ENCODE peak calls at places on chromosomes 16 and 17, in six cellular contexts. N is body of pancreas, H is testis, X is heart left ventricle, C is HCT116, V is ovary. J is an unnamed sample.
A peak's percentile ranks its signal among the peaks of the same experiment; 100 is the strongest.

GRCh38 chr16:57257455-57258070 is 12.5 kb downstream of the ARL2BP start:
- DNase-seq in N (no peak), H (no peak), X (no peak), C (no peak), V (no peak), J (no peak)

GRCh38 chr17:7932949-7933348 is 943 bp downstream of the CNTROB start:
- DNase-seq in N (peak; percentile 40), H (no peak), X (peak; percentile 46), C (no peak), V (peak; percentile 55), J (peak; percentile 57)

GRCh38 chr17:79845601-79845949 is 6.3 kb upstream of the CBX4 start:
- DNase-seq in N (no peak), H (peak; percentile 59), X (peak; percentile 27), C (no peak), V (peak; percentile 51), J (peak; percentile 57)

GRCh38 chr16:24041834-24042631 is 206.2 kb downstream of the PRKCB start:
- DNase-seq in N (peak; percentile 72), H (peak; percentile 86), X (peak; percentile 39), C (peak; percentile 49), V (no peak), J (peak; percentile 72)

GRCh38 chr16:554640-555413 is 5.4 kb upstream of the PRR35 start:
- DNase-seq in N (no peak), H (no peak), X (no peak), C (no peak), V (no peak), J (peak; percentile 34)

GRCh38 chr17:79743614-79744013 is 12.9 kb downstream of the ENPP7 start:
- DNase-seq in N (no peak), H (no peak), X (no peak), C (no peak), V (no peak), J (no peak)

GRCh38 chr17:78935419-78936323 is 10.5 kb upstream of the TIMP2 start:
- DNase-seq in N (peak; percentile 35), H (peak; percentile 73), X (peak; percentile 84), C (no peak), V (peak; percentile 94), J (peak; percentile 59)

GRCh38 chr16:29290631-29291247 is 115.8 kb downstream of the NPIPB11 start:
- DNase-seq in N (peak; percentile 97), H (peak; percentile 96), X (peak; percentile 99), C (peak; percentile 81), V (peak; percentile 96), J (peak; percentile 96)

GRCh38 chr17:77451894-77452852 is 311.4 kb downstream of the SEC14L1 start:
- DNase-seq in N (peak; percentile 58), H (peak; percentile 80), X (peak; percentile 78), C (no peak), V (peak; percentile 77), J (peak; percentile 83)

GRCh38 chr17:39225974-39226683 is 384 bp upstream of the STAC2 start:
- DNase-seq in N (peak; percentile 38), H (peak; percentile 58), X (peak; percentile 88), C (no peak), V (peak; percentile 78), J (peak; percentile 46)

GRCh38 chr17:37417852-37418251 is 11.2 kb downstream of the TADA2A start:
- DNase-seq in N (no peak), H (no peak), X (no peak), C (no peak), V (no peak), J (no peak)

GRCh38 chr17:77717941-77718668 is 240.4 kb upstream of the TNRC6C start:
- DNase-seq in N (no peak), H (no peak), X (no peak), C (no peak), V (no peak), J (no peak)

GRCh38 chr17:72640415-72641165 is 451.9 kb downstream of the SLC39A11 start:
- DNase-seq in N (peak; percentile 81), H (no peak), X (no peak), C (no peak), V (no peak), J (peak; percentile 84)

GRCh38 chr16:30779596-30779995 is 7.4 kb downstream of the ZNF629 start:
- DNase-seq in N (no peak), H (no peak), X (no peak), C (no peak), V (no peak), J (no peak)

GRCh38 chr17:44830359-44831269 is 527 bp upstream of the GJC1 start:
- DNase-seq in N (peak; percentile 19), H (peak; percentile 39), X (no peak), C (no peak), V (no peak), J (peak; percentile 10)

GRCh38 chr16:65663774-65664173 is 541.9 kb upstream of the CDH11 start:
- DNase-seq in N (no peak), H (no peak), X (no peak), C (no peak), V (no peak), J (no peak)

GRCh38 chr17:65848751-65849150 is 287.3 kb upstream of the AXIN2 start:
- DNase-seq in N (no peak), H (no peak), X (no peak), C (no peak), V (no peak), J (no peak)

GRCh38 chr17:6570731-6571465 is 14.5 kb upstream of the PITPNM3 start:
- DNase-seq in N (no peak), H (no peak), X (no peak), C (no peak), V (no peak), J (no peak)

GRCh38 chr17:7340179-7340578 is 3.9 kb downstream of the ACAP1 start:
- DNase-seq in N (no peak), H (no peak), X (no peak), C (no peak), V (no peak), J (no peak)

GRCh38 chr16:7509919-7510705 is 177.5 kb downstream of the RBFOX1 start:
- DNase-seq in N (no peak), H (no peak), X (no peak), C (no peak), V (no peak), J (no peak)

GRCh38 chr16:60929-61878 is 7.6 kb downstream of the SNRNP25 start:
- DNase-seq in N (no peak), H (no peak), X (no peak), C (no peak), V (no peak), J (no peak)

GRCh38 chr16:57382535-57383275 is 10.4 kb downstream of the CX3CL1 start:
- DNase-seq in N (no peak), H (no peak), X (no peak), C (no peak), V (no peak), J (no peak)

GRCh38 chr16:66020061-66020460 is 346.4 kb upstream of the CDH5 start:
- DNase-seq in N (no peak), H (no peak), X (no peak), C (no peak), V (no peak), J (no peak)

GRCh38 chr17:81210868-81211267 is 11.9 kb downstream of the CEP131 start:
- DNase-seq in N (no peak), H (no peak), X (no peak), C (no peak), V (no peak), J (no peak)

GRCh38 chr17:79831367-79832210 is 7.7 kb downstream of the CBX4 start:
- DNase-seq in N (peak; percentile 93), H (peak; percentile 88), X (peak; percentile 82), C (no peak), V (peak; percentile 62), J (no peak)

GRCh38 chr17:10313037-10313672 is 59.7 kb downstream of the MYH13 start:
- DNase-seq in N (no peak), H (no peak), X (no peak), C (no peak), V (no peak), J (no peak)

GRCh38 chr17:65537845-65538678 is 23.4 kb downstream of the AXIN2 start:
- DNase-seq in N (no peak), H (peak; percentile 67), X (peak; percentile 20), C (no peak), V (no peak), J (no peak)

GRCh38 chr17:26774291-26775218 is 519.4 kb upstream of the WSB1 start:
- DNase-seq in N (no peak), H (no peak), X (no peak), C (no peak), V (no peak), J (no peak)

GRCh38 chr16:85245307-85246172 is 133.3 kb upstream of the CIBAR2 start:
- DNase-seq in N (peak; percentile 66), H (peak; percentile 65), X (peak; percentile 63), C (peak; percentile 57), V (peak; percentile 80), J (peak; percentile 53)

GRCh38 chr16:5042574-5043171 is 8.9 kb upstream of the NAGPA start:
- DNase-seq in N (no peak), H (no peak), X (peak; percentile 9), C (peak; percentile 27), V (no peak), J (no peak)

GRCh38 chr17:16511515-16511914 is 19.5 kb upstream of the LRRC75A start:
- DNase-seq in N (no peak), H (no peak), X (no peak), C (no peak), V (no peak), J (no peak)

GRCh38 chr17:58308985-58309917 is 19.3 kb downstream of the TSPOAP1 start:
- DNase-seq in N (no peak), H (peak; percentile 4), X (no peak), C (no peak), V (no peak), J (no peak)
- TF ChIP-seq POLR2A in N (no peak), H (no peak), X (no peak), C (no peak), V (no peak), J (no peak)

DNA sequence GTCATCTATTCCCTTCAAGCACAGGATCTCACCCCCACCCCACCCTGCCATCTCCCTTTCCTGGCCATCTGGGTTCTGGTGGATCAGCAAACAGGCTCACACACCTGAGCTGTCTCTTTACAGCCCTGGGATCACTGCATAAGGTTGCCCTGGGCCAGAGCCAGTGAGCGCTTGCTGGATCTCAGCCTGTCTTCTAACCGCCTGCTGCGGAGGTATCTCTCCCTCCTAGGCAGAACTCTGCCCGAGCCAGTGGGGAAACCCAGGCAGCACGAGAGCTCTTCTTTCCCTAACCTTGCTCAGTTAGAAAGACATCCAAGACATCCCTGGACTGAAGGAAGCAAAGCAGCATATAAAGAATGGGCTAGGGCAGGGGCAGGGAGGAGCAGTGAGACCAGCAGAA is 6.4 kb downstream of the HAS3 start:
- DNase-seq in N (no peak), H (no peak), X (no peak), C (no peak), V (no peak), J (no peak)
- H3K27me3 ChIP-seq in N (no peaks in the 10 kb centered on the region), H (no peaks in the 10 kb centered on the region), X (no peaks in the 10 kb centered on the region), C (no peaks in the 10 kb centered on the region), V (no peaks in the 10 kb centered on the region), J (peaks cover 13% of the 10 kb centered on the region)

DNA sequence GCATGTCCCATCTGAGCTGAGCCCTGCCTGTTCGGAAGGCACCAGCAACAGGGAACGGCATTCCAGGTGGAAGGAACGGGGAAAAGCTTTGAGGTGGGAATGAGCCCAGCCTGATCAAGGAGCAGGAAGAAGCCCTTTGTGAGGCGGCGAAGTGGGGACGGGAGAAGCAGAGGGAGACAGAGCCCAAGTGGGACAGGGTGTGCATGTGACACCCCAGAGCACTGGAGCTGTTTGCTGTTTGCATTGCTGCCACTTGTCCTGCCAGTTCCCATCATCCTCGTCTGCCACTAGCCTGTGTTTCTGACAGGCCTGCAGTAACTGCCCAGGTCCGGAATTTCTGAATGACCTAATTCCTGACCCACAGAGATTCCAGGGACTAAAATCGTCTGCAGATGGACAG is 150.7 kb downstream of the KATNIP start:
- DNase-seq in N (no peak), H (no peak), X (peak; percentile 44), C (no peak), V (no peak), J (no peak)
- H3K27ac ChIP-seq in N (no peak overlapping the region), H (no peak overlapping the region), X (peak overlapping the region; percentile 67), C (no peak overlapping the region), V (no peak overlapping the region), J (no peak overlapping the region)

GRCh38 chr17:59840908-59841666 is 51.7 kb downstream of the TUBD1 start:
- DNase-seq in N (peak; percentile 38), H (no peak), X (no peak), C (no peak), V (no peak), J (no peak)
- TF ChIP-seq POLR2A in N (peak; percentile 12), H (no peak), X (no peak), C (peak; percentile 79), V (no peak), J (no peak)